ENCODE peak calls at places on chromosomes 4 and X, in six cellular contexts. A is GM12865, I is fibroblast of lung, M is gastrocnemius medialis, D is RWPE2, R is PC-3. Q is an unnamed sample.

GRCh38 chr4:139890810-139891209 is 225.2 kb downstream of the MGST2 start:
- DNase-seq in R (peak; percentile 46), I (peak; percentile 77), A (no peak), M (no peak), D (no peak), Q (peak; percentile 62)

GRCh38 chr4:113449407-113449974 is 312.0 kb downstream of the CAMK2D start:
- DNase-seq in M (no peak), I (peak; percentile 88), A (no peak), R (no peak), D (no peak), Q (peak; percentile 50)

GRCh38 chr4:83387922-83388676 is 53.5 kb upstream of the HPSE start:
- DNase-seq in I (peak; percentile 2), D (no peak), A (peak; percentile 34), R (no peak), M (no peak), Q (peak; percentile 13)

GRCh38 chr4:148415500-148415899 is 26.7 kb downstream of the NR3C2 start:
- DNase-seq in A (no peak), R (peak; percentile 35), M (no peak), I (peak; percentile 32), D (no peak), Q (peak; percentile 50)

GRCh38 chr4:38560763-38561558 is 103.0 kb upstream of the KLF3 start:
- DNase-seq in I (no peak), A (peak; percentile 74), D (no peak), R (peak; percentile 11), M (no peak), Q (no peak)

GRCh38 chr4:165628572-165628971 is 244.5 kb upstream of the TLL1 start:
- DNase-seq in D (no peak), I (no peak), R (peak; percentile 31), M (no peak), A (no peak), Q (no peak)

GRCh38 chrX:31580726-31581125 is 508.9 kb upstream of the FTHL17 start:
- DNase-seq in I (peak; percentile 19), A (no peak), M (no peak), R (no peak), D (no peak), Q (peak; percentile 78)

GRCh38 chr4:7518871-7519637 is 84.3 kb upstream of the PSAPL1 start:
- DNase-seq in D (no peak), M (no peak), A (no peak), R (no peak), I (no peak), Q (no peak)

GRCh38 chrX:22748093-22748999 is 251.4 kb upstream of the DDX53 start:
- DNase-seq in I (peak; percentile 59), A (peak; percentile 46), M (no peak), R (peak; percentile 63), D (no peak), Q (peak; percentile 57)

GRCh38 chrX:71148278-71148663 is 3.6 kb downstream of the NLGN3 start:
- DNase-seq in R (no peak), D (no peak), I (no peak), M (no peak), A (no peak), Q (no peak)

GRCh38 chr4:141686146-141686775 is 49.9 kb downstream of the IL15 start:
- DNase-seq in I (peak; percentile 59), D (no peak), A (no peak), R (peak; percentile 78), M (no peak), Q (peak; percentile 60)

GRCh38 chrX:136646602-136647239 is 1.2 kb upstream of the CD40LG start:
- DNase-seq in M (no peak), I (no peak), A (no peak), D (no peak), R (no peak), Q (no peak)

DNA sequence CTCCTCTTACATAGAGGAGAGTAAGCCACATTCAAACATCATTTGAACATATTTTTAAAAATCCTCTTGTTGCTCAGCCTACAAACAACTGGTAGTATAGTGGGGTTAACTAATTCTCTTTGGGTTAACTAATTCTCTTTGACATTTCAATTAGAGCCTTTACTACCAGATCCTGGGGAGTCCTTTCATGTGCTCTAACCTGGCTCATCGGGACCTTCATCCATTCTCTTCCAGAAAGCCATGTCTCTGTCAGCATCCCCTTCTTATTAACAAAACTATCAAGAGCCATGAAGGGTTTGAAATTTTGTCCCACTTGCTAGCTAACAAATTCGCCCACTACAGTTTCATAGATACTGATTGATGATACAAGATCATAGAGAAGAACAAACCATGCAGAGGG is 349.8 kb upstream of the PABPC4L start:
- DNase-seq in R (no peak), D (no peak), M (no peak), A (no peak), I (no peak), Q (no peak)
- H3K4me3 ChIP-seq in R (no peak overlapping the region), D (no peak overlapping the region), M (no peak overlapping the region), A (no peak overlapping the region), I (no peak overlapping the region), Q (no peak overlapping the region)

DNA sequence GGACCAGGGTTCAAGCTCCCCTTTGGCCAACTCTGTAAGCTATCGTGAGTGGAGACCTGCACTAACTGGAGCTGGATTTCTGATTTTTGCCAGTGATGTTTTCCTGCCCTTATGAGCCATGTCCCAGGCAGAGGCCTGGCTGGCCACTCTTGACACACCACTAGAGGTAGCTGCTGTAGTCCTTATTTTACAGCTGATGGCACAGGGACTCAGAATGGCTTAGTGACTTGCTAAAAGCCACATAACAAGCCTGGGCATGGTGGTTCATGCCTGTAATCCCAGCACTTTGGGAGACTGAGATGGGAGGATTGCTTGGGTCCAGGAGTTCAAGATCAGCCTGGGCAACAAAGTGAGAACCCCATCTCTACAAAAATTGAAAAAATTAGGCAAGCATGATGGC is 33.4 kb downstream of the CYTL1 start:
- DNase-seq in D (no peak), I (no peak), A (no peak), M (no peak), R (peak; percentile 44), Q (no peak)
- TF ChIP-seq CTCF in D (no peak), I (no peak), A (no peak), M (no peak), R (peak; percentile 48), Q (peak; percentile 44)

GRCh38 chr4:73740353-73740778 is at the start of gene CXCL8:
- DNase-seq in A (no peak), R (peak; percentile 100), D (peak; percentile 87), I (peak; percentile 82), M (peak; percentile 38), Q (peak; percentile 97)
- H3K4me3 ChIP-seq in A (no peak within 1 kb of the TSS), R (peak within 1 kb of the TSS; percentile 65), D (peak within 1 kb of the TSS; percentile 2), I (no peak within 1 kb of the TSS), M (no peak within 1 kb of the TSS), Q (peak within 1 kb of the TSS; percentile 51)

DNA sequence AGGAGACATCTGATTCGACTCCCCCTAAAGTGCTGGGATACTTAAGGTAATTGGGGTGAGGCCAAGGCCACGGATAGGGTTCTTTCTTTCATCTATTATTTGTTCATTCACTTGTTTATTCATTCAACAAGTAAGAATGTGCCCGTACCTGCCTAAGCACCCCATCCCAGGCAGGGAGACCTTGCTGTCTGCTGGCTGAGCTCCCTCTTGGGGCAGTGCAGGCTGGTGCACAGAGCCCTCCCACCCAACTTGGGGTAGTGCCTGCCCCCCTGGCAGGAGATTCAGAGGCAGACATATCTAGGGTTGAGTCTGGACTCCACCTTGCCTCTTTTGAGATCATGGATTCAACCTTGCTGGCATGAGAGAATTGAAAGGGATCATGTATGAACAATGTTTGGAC is 95.7 kb downstream of the DRD5 start:
- DNase-seq in A (no peak), M (no peak), R (no peak), D (no peak), I (no peak), Q (no peak)
- TF ChIP-seq CTCF in A (no peak), M (no peak), R (no peak), D (no peak), I (no peak), Q (no peak)

GRCh38 chrX:33183366-33183765 is 28.0 kb downstream of the DMD start:
- DNase-seq in D (no peak), M (peak; percentile 66), I (peak; percentile 74), A (peak; percentile 0), R (no peak), Q (peak; percentile 87)

GRCh38 chrX:33188881-33189280 is 22.5 kb downstream of the DMD start:
- DNase-seq in A (no peak), M (no peak), D (no peak), R (no peak), I (peak; percentile 20), Q (no peak)

GRCh38 chrX:33190016-33190415 is 21.3 kb downstream of the DMD start:
- DNase-seq in A (no peak), R (no peak), D (no peak), M (no peak), I (peak; percentile 24), Q (peak; percentile 50)

DNA sequence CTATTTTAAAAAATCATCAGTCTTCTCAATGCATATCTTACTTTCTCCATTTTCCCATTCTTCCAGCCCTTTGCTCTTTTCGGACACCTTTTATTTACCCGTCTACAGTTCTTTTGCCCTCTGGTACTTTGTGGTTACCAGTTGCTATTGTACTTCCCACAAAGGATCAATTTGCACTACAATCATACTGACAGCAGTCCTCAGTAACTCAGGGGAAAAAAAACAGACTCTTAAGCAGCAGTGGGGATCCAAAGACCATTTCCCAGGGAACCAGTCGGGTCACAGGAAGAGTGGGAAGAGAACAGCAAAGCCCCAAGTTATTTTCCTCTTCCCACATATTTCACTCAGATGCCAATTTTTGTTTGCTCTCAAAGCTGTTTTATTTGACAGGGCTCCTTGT is 23.1 kb downstream of the DMD start:
- DNase-seq in M (no peak), I (no peak), A (no peak), D (no peak), R (no peak), Q (no peak)
- H3K4me3 ChIP-seq in M (no peak overlapping the region), I (no peak overlapping the region), A (no peak overlapping the region), D (no peak overlapping the region), R (no peak overlapping the region), Q (no peak overlapping the region)

GRCh38 chr4:128298852-128299251 is 11.2 kb upstream of the PGRMC2 start:
- DNase-seq in R (no peak), M (no peak), I (no peak), A (peak; percentile 5), D (no peak), Q (no peak)
- TF ChIP-seq CTCF in R (no peak), M (no peak), I (no peak), A (peak; percentile 7), D (no peak), Q (no peak)

DNA sequence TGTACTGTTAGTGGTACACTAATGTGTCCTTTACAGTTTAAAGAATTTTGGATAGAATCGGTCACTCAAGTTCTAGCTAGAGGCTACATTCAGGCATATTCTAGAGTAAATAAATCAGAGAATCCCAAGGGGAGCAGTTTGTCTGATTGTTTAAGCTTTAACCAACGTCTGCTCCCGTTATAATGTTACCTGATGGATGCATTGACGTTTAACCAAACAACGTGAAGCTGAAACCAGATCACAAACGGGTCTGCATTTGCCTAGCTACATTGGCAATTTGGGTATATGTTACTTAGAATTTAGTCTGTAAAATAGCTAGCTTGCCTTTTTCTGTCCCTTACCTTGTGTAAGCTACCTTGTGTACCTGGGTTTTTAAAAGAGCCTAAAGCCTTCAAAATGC is 1.6 kb downstream of the PI4K2B start:
- DNase-seq in I (no peak), M (no peak), A (peak; percentile 21), R (no peak), D (no peak), Q (no peak)
- H3K4me3 ChIP-seq in I (peak overlapping the region; percentile 92), M (peak overlapping the region; percentile 81), A (peak overlapping the region; percentile 100), R (peak overlapping the region; percentile 88), D (peak overlapping the region; percentile 69), Q (peak overlapping the region; percentile 99)

Q was measured in choroid plexus epithelial cell.